ENCODE peak calls at places on chromosome 7, in seven cellular contexts. P is fibroblast of mammary gland, S is kidney epithelial cell, U is astrocyte of the spinal cord, K is hepatocyte, R is psoas muscle, O is lower leg skin. Y is an unnamed sample.

GRCh38 chr7:36440880-36441279 is 51.2 kb downstream of the ANLN start:
- DNase-seq in P (peak; percentile 38), S (peak; percentile 14), K (peak; percentile 54), O (no peak), R (no peak), U (peak; percentile 52), Y (no peak)

GRCh38 chr7:108613147-108613948 is 43.7 kb downstream of the DNAJB9 start:
- DNase-seq in P (peak; percentile 49), O (no peak), S (no peak), K (peak; percentile 71), R (no peak), U (peak; percentile 50), Y (no peak)

GRCh38 chr7:16061011-16061410 is 360.3 kb downstream of the CRPPA start:
- DNase-seq in S (no peak), U (no peak), K (no peak), P (no peak), R (no peak), O (no peak), Y (no peak)

GRCh38 chr7:28933874-28934265 is 24.3 kb downstream of the TRIL start:
- DNase-seq in U (no peak), P (no peak), S (no peak), R (no peak), K (no peak), O (no peak), Y (no peak)

GRCh38 chr7:137642467-137642866 is 204.3 kb downstream of the DGKI start:
- DNase-seq in R (no peak), K (no peak), U (peak; percentile 12), O (no peak), P (peak; percentile 27), S (no peak), Y (no peak)

GRCh38 chr7:20784311-20785210 is 2.1 kb downstream of the SP8 start:
- DNase-seq in R (no peak), K (peak; percentile 59), O (peak; percentile 84), S (peak; percentile 9), U (no peak), P (peak; percentile 8), Y (no peak)

GRCh38 chr7:141042222-141043193 is 27.8 kb upstream of the MRPS33 start:
- DNase-seq in R (no peak), O (no peak), U (no peak), P (no peak), S (no peak), K (peak; percentile 25), Y (no peak)

GRCh38 chr7:71131256-71131752 is 640 bp upstream of the GALNT17 start:
- DNase-seq in U (peak; percentile 0), R (peak; percentile 46), O (no peak), S (no peak), K (peak; percentile 79), P (no peak), Y (no peak)

GRCh38 chr7:92874567-92874966 is 38.2 kb upstream of the CDK6 start:
- DNase-seq in U (peak; percentile 53), R (no peak), P (no peak), S (no peak), K (no peak), O (no peak), Y (no peak)

GRCh38 chr7:114152314-114152938 is 233.6 kb upstream of the PPP1R3A start:
- DNase-seq in K (no peak), R (no peak), P (no peak), S (no peak), U (no peak), O (no peak), Y (no peak)

GRCh38 chr7:151657173-151657572 is 137.5 kb upstream of the RHEB start:
- DNase-seq in P (no peak), O (peak; percentile 49), K (no peak), R (no peak), U (no peak), S (no peak), Y (no peak)

GRCh38 chr7:7766671-7767070 is 48.3 kb upstream of the RPA3 start:
- DNase-seq in K (no peak), R (no peak), P (peak; percentile 28), O (no peak), S (no peak), U (no peak), Y (no peak)

GRCh38 chr7:23530355-23530754 is 1.4 kb downstream of the TRA2A start:
- DNase-seq in S (no peak), U (peak; percentile 30), O (no peak), P (peak; percentile 44), K (peak; percentile 55), R (no peak), Y (peak; percentile 45)

GRCh38 chr7:158953912-158954311 is 97.6 kb downstream of the DYNC2I1 start:
- DNase-seq in O (no peak), K (no peak), U (no peak), R (no peak), S (no peak), P (no peak), Y (no peak)

GRCh38 chr7:16918288-16918895 is 36.6 kb upstream of the AGR3 start:
- DNase-seq in U (peak; percentile 74), S (no peak), P (peak; percentile 61), K (peak; percentile 65), O (no peak), R (no peak), Y (no peak)

GRCh38 chr7:69182596-69183467 is 415.4 kb upstream of the AUTS2 start:
- DNase-seq in O (no peak), S (no peak), K (no peak), U (no peak), P (no peak), R (no peak), Y (no peak)

GRCh38 chr7:72538147-72538546 is 126.0 kb upstream of the CALN1 start:
- DNase-seq in O (no peak), S (no peak), P (no peak), U (no peak), R (no peak), K (no peak), Y (no peak)

GRCh38 chr7:98399903-98400537 is 870 bp downstream of the BAIAP2L1 start:
- DNase-seq in P (no peak), K (peak; percentile 26), U (peak; percentile 53), S (no peak), O (no peak), R (no peak), Y (no peak)

GRCh38 chr7:73899731-73900142 is 38.8 kb downstream of the TMEM270 start:
- DNase-seq in R (peak; percentile 85), K (no peak), P (peak; percentile 95), O (peak; percentile 97), S (no peak), U (peak; percentile 68), Y (no peak)

GRCh38 chr7:104883248-104883717 is 130.7 kb upstream of the KMT2E start:
- DNase-seq in U (no peak), R (no peak), P (no peak), S (no peak), O (no peak), K (no peak), Y (no peak)
- TF ChIP-seq CTCF in U (no peak), R (no peak), P (no peak), S (no peak), O (no peak), K (no peak), Y (no peak)

DNA sequence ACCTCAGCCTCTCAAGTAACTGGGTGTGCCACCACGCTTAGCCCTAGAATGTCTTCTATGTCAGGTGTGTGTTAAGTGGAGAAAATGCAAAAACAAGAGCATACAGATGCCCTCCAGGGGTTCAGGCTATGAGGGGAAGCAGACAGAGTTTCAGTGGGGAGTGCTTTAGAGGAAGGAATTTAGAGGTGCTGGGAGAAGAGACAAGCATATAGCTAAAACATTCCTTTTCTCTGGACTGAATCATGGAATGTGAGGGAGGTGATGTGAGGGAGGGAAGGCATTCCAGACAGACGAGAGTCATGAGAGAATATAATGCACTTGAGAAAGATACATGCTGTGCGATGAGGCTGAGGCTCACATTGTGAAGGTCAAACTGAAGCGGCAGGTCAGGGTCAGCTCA is 6.6 kb upstream of the ZNF786 start:
- DNase-seq in P (no peak), R (no peak), S (no peak), K (no peak), O (no peak), U (no peak), Y (no peak)
- H3K4me3 ChIP-seq in P (no peak overlapping the region), R (no peak overlapping the region), S (no peak overlapping the region), K (no peak overlapping the region), O (no peak overlapping the region), U (no peak overlapping the region), Y (no peak overlapping the region)

DNA sequence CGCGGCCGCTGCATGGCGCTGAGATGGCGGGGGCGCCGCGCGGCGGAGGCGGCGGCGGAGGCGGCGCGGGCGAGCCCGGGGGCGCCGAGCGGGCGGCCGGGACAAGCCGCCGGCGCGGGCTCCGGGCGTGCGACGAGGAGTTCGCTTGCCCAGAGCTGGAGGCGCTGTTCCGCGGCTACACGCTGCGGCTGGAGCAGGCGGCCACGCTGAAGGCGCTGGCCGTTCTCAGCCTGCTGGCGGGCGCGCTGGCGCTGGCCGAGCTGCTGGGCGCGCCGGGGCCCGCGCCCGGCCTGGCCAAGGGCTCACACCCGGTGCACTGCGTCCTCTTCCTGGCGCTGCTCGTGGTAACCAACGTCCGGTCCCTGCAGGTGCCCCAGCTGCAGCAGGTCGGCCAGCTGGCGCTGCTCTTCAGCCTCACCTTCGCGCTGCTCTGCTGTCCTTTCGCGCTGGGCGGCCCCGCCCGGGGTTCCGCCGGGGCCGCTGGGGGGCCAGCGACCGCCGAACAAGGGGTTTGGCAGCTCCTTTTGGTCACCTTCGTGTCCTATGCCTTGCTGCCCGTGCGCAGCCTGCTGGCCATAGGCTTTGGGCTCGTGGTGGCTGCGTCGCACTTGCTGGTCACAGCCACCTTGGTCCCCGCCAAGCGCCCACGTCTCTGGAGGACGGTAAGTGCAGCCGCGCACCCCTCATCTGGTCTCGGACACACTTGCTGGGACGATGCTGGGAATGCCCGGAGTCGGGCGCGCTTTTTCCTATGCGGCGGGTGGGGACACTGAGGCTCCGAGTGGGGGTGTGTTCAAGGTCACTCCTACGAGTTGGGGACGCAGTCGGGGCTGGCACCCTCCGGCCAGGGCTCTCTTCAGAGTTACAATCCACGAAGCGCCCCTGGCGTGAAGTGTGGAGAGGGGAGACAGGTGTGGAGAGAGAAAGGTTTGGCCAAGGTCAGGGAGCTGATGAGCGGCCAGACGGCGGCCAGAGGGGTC is 643 bp downstream of the ADCY1 start:
- DNase-seq in S (no peak), R (peak; percentile 42), O (no peak), K (peak; percentile 87), P (peak; percentile 43), U (peak; percentile 45), Y (no peak)
- TF ChIP-seq CTCF in S (no peak), R (peak; percentile 4), O (no peak), K (peak; percentile 23), P (no peak), U (peak; percentile 33), Y (peak; percentile 24)

DNA sequence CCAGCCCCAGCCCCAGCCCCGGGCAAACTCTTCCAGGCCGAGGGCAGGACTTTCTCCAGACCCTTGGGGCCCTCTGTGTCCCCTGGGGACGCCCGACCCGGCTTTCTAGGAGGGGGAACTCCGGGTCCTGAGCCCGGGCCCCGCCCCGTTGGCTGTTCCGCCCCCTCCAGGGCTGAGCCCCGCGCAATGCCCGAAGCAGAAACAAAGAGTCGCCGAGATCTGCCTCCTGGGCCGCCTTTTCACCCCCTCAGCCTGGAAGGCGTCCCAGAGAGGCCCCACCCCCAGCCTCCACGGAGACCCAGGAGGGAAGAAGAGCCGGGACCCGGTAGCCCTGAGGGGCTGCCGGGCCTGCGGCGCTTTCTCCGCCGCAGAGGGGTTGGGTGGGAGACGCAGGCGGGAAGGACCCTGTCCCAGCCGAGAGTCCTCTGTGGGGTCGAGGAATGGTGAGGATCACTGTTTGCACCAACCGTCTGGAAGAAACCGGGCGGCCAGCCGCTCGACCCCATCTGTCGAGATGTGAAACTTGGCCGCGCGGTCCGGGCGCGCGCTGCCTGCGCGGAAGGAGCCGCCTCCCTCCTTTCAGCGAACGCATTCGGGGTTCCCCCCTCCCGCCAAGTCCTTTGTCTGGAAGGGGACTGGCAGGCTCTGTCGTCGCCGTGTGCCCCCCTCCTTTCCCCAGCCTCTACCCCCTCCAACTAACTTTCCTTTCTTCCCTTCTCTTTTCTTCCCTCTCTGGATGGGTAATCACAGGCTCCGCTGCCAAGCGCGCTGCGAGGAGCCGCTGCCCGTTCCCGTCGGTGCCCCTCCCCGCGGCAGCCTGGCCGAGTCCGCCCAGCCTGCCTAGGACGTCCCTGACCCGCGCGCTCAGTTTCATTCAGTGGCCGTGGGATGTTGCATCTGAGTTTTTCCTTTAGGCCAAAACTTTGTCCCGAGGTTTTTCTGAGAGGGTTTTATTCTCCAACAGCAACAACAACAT is 10.2 kb downstream of the EN2 start:
- DNase-seq in U (no peak), O (peak; percentile 84), P (no peak), R (no peak), S (no peak), K (no peak), Y (no peak)
- H3K4me3 ChIP-seq in U (no peak overlapping the region), O (no peak overlapping the region), P (no peak overlapping the region), R (peak overlapping the region; percentile 41), S (no peak overlapping the region), K (no peak overlapping the region), Y (no peak overlapping the region)